ENCODE peak calls at places on chromosomes 4 and X, in eight cellular contexts. W is iPS-NIHi11; G is activated T-cell treated with anti-CD3 and anti-CD28 coated beads, Interleukin-2, amount 50 U/mL, for 48 hours; Z is heart left ventricle; F is upper lobe of right lung; D is spleen; Q is AG09309; M is heart right ventricle. X is an unnamed sample.

GRCh38 chrX:41906515-41907165 is 16.7 kb downstream of the CASK start:
- DNase-seq in Z (no peak), Q (no peak), G (no peak), D (no peak), M (no peak), F (no peak), W (no peak), X (no peak)

GRCh38 chr4:102064747-102065442 is 274.4 kb downstream of the BANK1 start:
- DNase-seq in G (no peak), Z (no peak), Q (no peak), W (no peak), F (no peak), D (no peak), M (no peak), X (no peak)

GRCh38 chrX:10729000-10729399 is 108.6 kb upstream of the MID1 start:
- DNase-seq in D (no peak), Z (no peak), Q (no peak), F (no peak), W (no peak), M (no peak), G (no peak), X (no peak)

GRCh38 chr4:71616168-71616811 is 167.6 kb downstream of the GC start:
- DNase-seq in F (no peak), M (no peak), D (no peak), G (no peak), W (no peak), Z (no peak), Q (no peak), X (no peak)

GRCh38 chrX:13940646-13941045 is 89.0 kb downstream of the GEMIN8 start:
- DNase-seq in M (no peak), W (no peak), D (no peak), F (no peak), Z (no peak), G (no peak), Q (no peak), X (no peak)

GRCh38 chr4:2417765-2418651 is at the start of gene ZFYVE28:
- DNase-seq in W (no peak), Z (no peak), D (peak), Q (no peak), M (no peak), F (peak), G (peak), X (no peak)

GRCh38 chr4:71396382-71396781 is 57.6 kb downstream of the SLC4A4 start:
- DNase-seq in Q (peak), D (no peak), Z (no peak), W (no peak), F (no peak), G (no peak), M (no peak), X (no peak)

GRCh38 chrX:76454456-76454927 is 27.0 kb downstream of the MAGEE1 start:
- DNase-seq in W (peak), M (no peak), Z (no peak), Q (no peak), D (peak), F (no peak), G (no peak), X (no peak)

GRCh38 chr4:77220841-77221613 is 64.0 kb downstream of the CCNG2 start:
- DNase-seq in Q (peak), F (no peak), Z (peak), W (no peak), G (no peak), D (no peak), M (peak), X (no peak)

GRCh38 chr4:122874194-122874593 is 47.6 kb downstream of the FGF2 start:
- DNase-seq in Z (no peak), D (no peak), G (no peak), Q (peak), W (no peak), F (no peak), M (no peak), X (no peak)

GRCh38 chr4:80452768-80453167 is 117.2 kb downstream of the CFAP299 start:
- DNase-seq in G (no peak), Z (no peak), W (no peak), D (no peak), Q (no peak), M (no peak), F (no peak), X (no peak)

GRCh38 chr4:123622572-123622971 is 226.0 kb downstream of the SPRY1 start:
- DNase-seq in M (no peak), F (no peak), D (no peak), Q (no peak), W (no peak), Z (no peak), G (no peak), X (no peak)

GRCh38 chrX:39258331-39258730 is 457.1 kb downstream of the MID1IP1 start:
- DNase-seq in Z (peak), Q (no peak), D (no peak), M (no peak), W (peak), G (no peak), F (no peak), X (no peak)

GRCh38 chr4:113173865-113174264 is 124.4 kb downstream of the ANK2 start:
- DNase-seq in Z (no peak), Q (no peak), F (no peak), G (no peak), M (no peak), W (no peak), D (no peak), X (no peak)

GRCh38 chr4:10917475-10918103 is 233.0 kb upstream of the CLNK start:
- DNase-seq in G (no peak), Z (no peak), W (no peak), M (no peak), Q (no peak), F (no peak), D (no peak), X (no peak)

GRCh38 chr4:168521736-168522135 is 24.9 kb downstream of the PALLD start:
- DNase-seq in W (no peak), F (no peak), M (no peak), D (no peak), G (no peak), Q (no peak), Z (no peak), X (no peak)

GRCh38 chr4:151717909-151718613 is 42.7 kb downstream of the GATB start:
- DNase-seq in D (no peak), F (no peak), W (no peak), M (no peak), Z (no peak), G (no peak), Q (no peak), X (no peak)

GRCh38 chr4:123463869-123464268 is 67.3 kb downstream of the SPRY1 start:
- DNase-seq in Q (no peak), G (no peak), W (no peak), Z (no peak), F (no peak), D (no peak), M (no peak), X (no peak)

GRCh38 chr4:17024430-17024829 is 126.0 kb upstream of the LDB2 start:
- DNase-seq in D (no peak), G (no peak), M (no peak), F (no peak), Z (no peak), Q (no peak), W (no peak), X (no peak)

GRCh38 chr4:38902221-38902620 is 34.6 kb downstream of the FAM114A1 start:
- DNase-seq in F (no peak), Z (no peak), M (no peak), G (no peak), Q (no peak), W (no peak), D (no peak), X (no peak)